ENCODE peak calls at places on chromosomes 5 and 9, in four cellular contexts. C is suprapubic skin, M is tibial artery, R is Panc1. L is an unnamed sample.

GRCh38 chr9:111066427-111066826 is 28.2 kb upstream of the LPAR1 start:
- DNase-seq in C (no peak), M (no peak), R (no peak), L (no peak)

GRCh38 chr9:130689572-130689936 is 4.0 kb upstream of the EXOSC2 start:
- DNase-seq in C (no peak), M (no peak), R (no peak), L (no peak)

GRCh38 chr5:141121563-141121962 is at the start of gene PCDHB4:
- DNase-seq in C (no peak), M (no peak), R (no peak), L (no peak)

GRCh38 chr9:130138791-130139190 is 33.4 kb upstream of the NCS1 start:
- DNase-seq in C (peak), M (peak), R (no peak), L (peak)

GRCh38 chr5:14400085-14400484 is 181.5 kb upstream of the OTULINL start:
- DNase-seq in C (no peak), M (no peak), R (no peak), L (no peak)

GRCh38 chr9:97873877-97874276 is 20.9 kb downstream of the FOXE1 start:
- DNase-seq in C (no peak), M (no peak), R (no peak), L (no peak)

GRCh38 chr5:17343675-17344074 is 126.2 kb downstream of the BASP1 start:
- DNase-seq in C (no peak), M (no peak), R (peak), L (no peak)

GRCh38 chr5:59621477-59621876 is 272.0 kb downstream of the PDE4D start:
- DNase-seq in C (no peak), M (no peak), R (no peak), L (no peak)

GRCh38 chr9:95092321-95093072 is 225.0 kb downstream of the FANCC start:
- DNase-seq in C (no peak), M (peak), R (no peak), L (no peak)

GRCh38 chr9:130659699-130660248 is 4.6 kb upstream of the PRDM12 start:
- DNase-seq in C (no peak), M (no peak), R (no peak), L (no peak)

GRCh38 chr9:136372561-136373299 is 739 bp downstream of the CARD9 start:
- DNase-seq in C (no peak), M (no peak), R (no peak), L (peak)

GRCh38 chr5:5313081-5313736 is 109.3 kb upstream of the ICE1 start:
- DNase-seq in C (no peak), M (no peak), R (no peak), L (no peak)

GRCh38 chr5:180844432-180844831 is 16.6 kb downstream of the ZFP62 start:
- DNase-seq in C (no peak), M (no peak), R (no peak), L (no peak)

GRCh38 chr9:115098226-115098965 is 19.6 kb downstream of the TNC start:
- DNase-seq in C (no peak), M (no peak), R (no peak), L (no peak)

GRCh38 chr9:137286980-137287383 is 9.5 kb downstream of the TOR4A start:
- DNase-seq in C (peak), M (no peak), R (no peak), L (no peak)

GRCh38 chr9:14344846-14345585 is 31.1 kb upstream of the NFIB start:
- DNase-seq in C (no peak), M (no peak), R (no peak), L (no peak)

GRCh38 chr9:121440265-121440664 is 59.4 kb downstream of the GGTA1 start:
- DNase-seq in C (no peak), M (no peak), R (no peak), L (no peak)

GRCh38 chr9:92970467-92970923 is 23.2 kb downstream of the FGD3 start:
- DNase-seq in C (peak), M (peak), R (no peak), L (peak)

GRCh38 chr9:84170521-84171141 is 169.9 kb downstream of the SLC28A3 start:
- DNase-seq in C (peak), M (peak), R (no peak), L (peak)

GRCh38 chr5:96112123-96112670 is 150.5 kb upstream of the ELL2 start:
- DNase-seq in C (no peak), M (no peak), R (no peak), L (no peak)

GRCh38 chr9:12732971-12733370 is 39.8 kb downstream of the TYRP1 start:
- DNase-seq in C (no peak), M (no peak), R (no peak), L (no peak)

GRCh38 chr5:95846554-95847260 is 24.2 kb upstream of the GLRX start:
- DNase-seq in C (no peak), M (peak), R (no peak), L (no peak)

GRCh38 chr5:173736374-173736773 is 119.9 kb upstream of the BOD1 start:
- DNase-seq in C (no peak), M (no peak), R (no peak), L (no peak)

GRCh38 chr9:115989816-115990215 is 163.8 kb upstream of the PAPPA start:
- DNase-seq in C (no peak), M (no peak), R (no peak), L (no peak)

GRCh38 chr5:146704949-146705665 is 173.4 kb downstream of the PPP2R2B start:
- DNase-seq in C (no peak), M (no peak), R (no peak), L (no peak)

GRCh38 chr5:5767286-5767928 is 344.9 kb downstream of the ICE1 start:
- DNase-seq in C (no peak), M (no peak), R (no peak), L (no peak)

GRCh38 chr9:109124089-109124488 is 4.3 kb upstream of the TMEM245 start:
- DNase-seq in C (no peak), M (no peak), R (no peak), L (no peak)

GRCh38 chr9:87283585-87283984 is 214.1 kb upstream of the DAPK1 start:
- DNase-seq in C (no peak), M (no peak), R (no peak), L (no peak)

GRCh38 chr9:78235296-78235770 is 542 bp upstream of the CEP78 start:
- DNase-seq in C (no peak), M (no peak), R (no peak), L (no peak)

GRCh38 chr9:92986175-92987110 is 39.1 kb downstream of the FGD3 start:
- DNase-seq in C (no peak), M (no peak), R (no peak), L (no peak)

GRCh38 chr9:81237565-81238231 is 451.6 kb downstream of the TLE1 start:
- DNase-seq in C (no peak), M (no peak), R (no peak), L (no peak)

GRCh38 chr9:121362813-121363585 is 7.1 kb downstream of the STOM start:
- DNase-seq in C (no peak), M (no peak), R (no peak), L (no peak)

GRCh38 chr9:136570191-136570845 is 24.5 kb upstream of the NOTCH1 start:
- DNase-seq in C (no peak), M (no peak), R (no peak), L (no peak)

GRCh38 chr5:150492621-150493020 is 15.3 kb upstream of the NDST1 start:
- DNase-seq in C (no peak), M (no peak), R (no peak), L (no peak)

GRCh38 chr9:17230646-17231045 is 95.8 kb downstream of the CNTLN start:
- DNase-seq in C (no peak), M (no peak), R (no peak), L (no peak)

GRCh38 chr9:17236147-17236546 is 101.3 kb downstream of the CNTLN start:
- DNase-seq in C (no peak), M (no peak), R (no peak), L (no peak)
- H3K4me3 ChIP-seq in C (no peak), M (no peak), R (no peak), L (no peak)

GRCh38 chr5:107572800-107573368 is 97.9 kb downstream of the EFNA5 start:
- DNase-seq in C (no peak), M (no peak), R (no peak), L (no peak)

GRCh38 chr5:107570805-107571531 is 99.8 kb downstream of the EFNA5 start:
- DNase-seq in C (no peak), M (no peak), R (peak), L (no peak)

GRCh38 chr5:107567901-107568671 is 102.7 kb downstream of the EFNA5 start:
- DNase-seq in C (no peak), M (no peak), R (no peak), L (no peak)

GRCh38 chr5:107576155-107576554 is 94.6 kb downstream of the EFNA5 start:
- DNase-seq in C (no peak), M (no peak), R (no peak), L (no peak)

GRCh38 chr5:107571621-107572489 is 98.9 kb downstream of the EFNA5 start:
- DNase-seq in C (peak), M (peak), R (peak), L (peak)
- H3K27ac ChIP-seq in C (peak), M (peak), R (peak), L (peak)

GRCh38 chr9:112366591-112366990 is 13.3 kb upstream of the HSDL2 start:
- DNase-seq in C (no peak), M (no peak), R (no peak), L (no peak)
- TF ChIP-seq CTCF in C (no peak), M (no peak), R (peak), L (no peak)

GRCh38 chr9:19232117-19232829 is 1.8 kb downstream of the DENND4C start:
- DNase-seq in C (no peak), M (no peak), R (no peak), L (no peak)
- H3K4me3 ChIP-seq in C (peak), M (peak), R (peak), L (peak)

GRCh38 chr9:134328841-134329575 is 2.8 kb downstream of the RXRA start:
- DNase-seq in C (no peak), M (peak), R (no peak), L (no peak)
- H3K27ac ChIP-seq in C (peak), M (peak), R (peak), L (peak)

DNA sequence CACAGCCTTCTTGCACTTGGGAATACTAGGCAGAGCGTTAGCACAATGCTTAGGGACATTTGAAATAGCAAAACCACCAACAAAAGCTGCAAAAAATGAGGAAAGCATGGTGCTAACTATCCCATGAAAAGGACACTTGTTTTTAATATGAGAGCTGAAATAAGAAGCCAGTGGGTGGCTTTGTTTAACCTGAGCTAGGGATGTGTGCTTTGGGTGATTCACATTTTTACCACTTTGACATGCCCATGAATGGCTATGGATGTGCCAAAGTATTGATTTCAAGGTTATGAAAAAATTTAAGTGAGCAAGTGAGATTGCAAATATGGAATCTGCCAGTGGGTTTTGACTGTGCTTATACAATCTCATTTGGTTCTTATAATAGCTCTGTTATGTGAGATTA is 67.3 kb downstream of the DMRT2 start:
- DNase-seq in C (no peak), M (no peak), R (no peak), L (no peak)
- TF ChIP-seq CTCF in C (no peak), M (no peak), R (no peak), L (no peak)

GRCh38 chr5:15819617-15820016 is 319.6 kb downstream of the FBXL7 start:
- DNase-seq in C (no peak), M (no peak), R (no peak), L (no peak)
- H3K4me3 ChIP-seq in C (no peak), M (no peak), R (no peak), L (no peak)

GRCh38 chr9:36141761-36142160 is 5.2 kb downstream of the GLIPR2 start:
- DNase-seq in C (no peak), M (no peak), R (no peak), L (no peak)
- H3K27ac ChIP-seq in C (no peak), M (peak), R (no peak), L (no peak)

GRCh38 chr9:16033921-16034320 is 481.1 kb downstream of the CCDC171 start:
- DNase-seq in C (no peak), M (no peak), R (no peak), L (no peak)

GRCh38 chr9:16033253-16033652 is 480.4 kb downstream of the CCDC171 start:
- DNase-seq in C (no peak), M (no peak), R (no peak), L (no peak)

GRCh38 chr9:16031971-16032370 is 479.1 kb downstream of the CCDC171 start:
- DNase-seq in C (no peak), M (no peak), R (no peak), L (no peak)

GRCh38 chr9:16031486-16031885 is 478.6 kb downstream of the CCDC171 start:
- DNase-seq in C (no peak), M (no peak), R (no peak), L (no peak)

GRCh38 chr9:16032799-16033198 is 480.0 kb downstream of the CCDC171 start:
- DNase-seq in C (no peak), M (no peak), R (no peak), L (no peak)
- TF ChIP-seq CTCF in C (no peak), M (no peak), R (no peak), L (no peak)